ENCODE peak calls at places on chromosome 6, in ten cellular contexts. P is tibial artery, R is fibroblast of the aortic adventitia, X is cardiac septum, Y is NCI-H2081, H is breast epithelium, T is adrenal gland, G is AG04450, A is NCI-H82, N is epithelial cell of proximal tubule. D is an unnamed sample.

GRCh38 chr6:133223458-133224014 is 17.6 kb upstream of the EYA4 start:
- DNase-seq in R (no peak), T (no peak), X (no peak), A (no peak), G (no peak), P (no peak), Y (no peak), N (no peak), H (no peak), D (no peak)

GRCh38 chr6:38055210-38055609 is 235.7 kb downstream of the ZFAND3 start:
- DNase-seq in Y (no peak), G (no peak), N (no peak), X (no peak), R (no peak), T (no peak), P (no peak), H (no peak), A (no peak), D (no peak)

GRCh38 chr6:52155791-52156576 is 30.2 kb upstream of the IL17A start:
- DNase-seq in A (no peak), N (no peak), T (no peak), Y (no peak), R (no peak), G (no peak), X (no peak), P (no peak), H (no peak), D (no peak)

GRCh38 chr6:125503181-125503580 is 201.4 kb upstream of the HDDC2 start:
- DNase-seq in G (no peak), P (no peak), H (no peak), T (no peak), Y (no peak), R (no peak), A (no peak), N (no peak), X (no peak), D (no peak)

GRCh38 chr6:43926644-43927524 is 156.9 kb downstream of the VEGFA start:
- DNase-seq in T (peak), Y (peak), A (peak), P (peak), N (peak), G (peak), R (peak), H (no peak), X (no peak), D (peak)

GRCh38 chr6:140434761-140435160 is 1060.3 kb upstream of the CITED2 start:
- DNase-seq in A (peak), G (no peak), H (no peak), R (no peak), X (no peak), T (no peak), N (no peak), Y (no peak), P (no peak), D (no peak)

GRCh38 chr6:159594750-159595117 is 98.3 kb downstream of the SOD2 start:
- DNase-seq in P (no peak), H (no peak), X (no peak), G (no peak), A (no peak), Y (no peak), N (peak), R (peak), T (no peak), D (no peak)

GRCh38 chr6:139519571-139520031 is 145.2 kb upstream of the CITED2 start:
- DNase-seq in X (no peak), P (no peak), G (no peak), Y (no peak), H (no peak), R (peak), A (no peak), N (no peak), T (no peak), D (no peak)

GRCh38 chr6:37763413-37763812 is 56.1 kb upstream of the ZFAND3 start:
- DNase-seq in Y (no peak), H (no peak), X (no peak), P (no peak), R (no peak), G (no peak), N (no peak), T (no peak), A (peak), D (no peak)

GRCh38 chr6:89120371-89120770 is 2.5 kb upstream of the SRSF12 start:
- DNase-seq in Y (no peak), A (no peak), R (peak), T (no peak), H (no peak), G (no peak), X (no peak), N (peak), P (no peak), D (no peak)

GRCh38 chr6:36025260-36025931 is 955 bp upstream of the SLC26A8 start:
- DNase-seq in H (no peak), N (no peak), Y (no peak), T (no peak), X (no peak), G (no peak), P (no peak), A (no peak), R (peak), D (no peak)

GRCh38 chr6:136037246-136037884 is 185.9 kb downstream of the PDE7B start:
- DNase-seq in G (no peak), N (no peak), H (no peak), T (no peak), P (no peak), X (no peak), Y (no peak), R (peak), A (no peak), D (no peak)

GRCh38 chr6:100283288-100283687 is 181.4 kb downstream of the SIM1 start:
- DNase-seq in T (no peak), G (no peak), Y (no peak), H (no peak), R (peak), X (no peak), P (no peak), A (no peak), N (peak), D (no peak)

GRCh38 chr6:14944593-14944992 is 301.3 kb upstream of the JARID2 start:
- DNase-seq in A (no peak), G (no peak), P (no peak), Y (no peak), R (no peak), H (no peak), T (no peak), X (no peak), N (no peak), D (no peak)

GRCh38 chr6:112827793-112828192 is 480.7 kb downstream of the RFPL4B start:
- DNase-seq in Y (no peak), X (peak), T (peak), H (no peak), A (no peak), P (no peak), R (peak), N (no peak), G (no peak), D (no peak)

GRCh38 chr6:42385339-42385738 is 66.4 kb downstream of the TRERF1 start:
- DNase-seq in R (no peak), H (no peak), A (no peak), N (no peak), Y (no peak), P (no peak), G (no peak), T (no peak), X (no peak), D (no peak)

GRCh38 chr6:139017227-139017626 is 11.3 kb upstream of the ABRACL start:
- DNase-seq in G (no peak), R (no peak), X (no peak), P (no peak), A (no peak), H (no peak), Y (peak), N (peak), T (no peak), D (no peak)

D was measured in NCI-H748 treated with DMSO at 0.1 percent for 48 hours.